ENCODE peak calls at places on chromosome X, in four cellular contexts. One of them, this sample, is unnamed.

GRCh38 chrX:149540133-149540620 is 635 bp upstream of the EOLA1 start:
- DNase-seq in mucosa of descending colon: peak
- DNase-seq in endothelial cell: peak
- DNase-seq in cardiac muscle cell: peak
- DNase-seq in this sample: peak

GRCh38 chrX:77953300-77953699 is 16.1 kb downstream of the PGAM4 start:
- DNase-seq in cardiac muscle cell: no peak
- DNase-seq in mucosa of descending colon: no peak
- DNase-seq in endothelial cell: no peak
- DNase-seq in this sample: no peak

GRCh38 chrX:48927125-48927524 is 8.3 kb upstream of the PIM2 start:
- DNase-seq in mucosa of descending colon: no peak
- DNase-seq in cardiac muscle cell: no peak
- DNase-seq in endothelial cell: no peak
- DNase-seq in this sample: no peak

GRCh38 chrX:85851418-85851817 is 195.9 kb downstream of the CHM start:
- DNase-seq in endothelial cell: peak
- DNase-seq in cardiac muscle cell: peak
- DNase-seq in mucosa of descending colon: no peak
- DNase-seq in this sample: peak

GRCh38 chrX:150517303-150517896 is 51.0 kb upstream of the MTM1 start:
- DNase-seq in mucosa of descending colon: no peak
- DNase-seq in cardiac muscle cell: no peak
- DNase-seq in endothelial cell: no peak
- DNase-seq in this sample: no peak

GRCh38 chrX:13487731-13488505 is 81.5 kb upstream of the EGFL6 start:
- DNase-seq in mucosa of descending colon: no peak
- DNase-seq in cardiac muscle cell: peak
- DNase-seq in endothelial cell: peak
- DNase-seq in this sample: peak

GRCh38 chrX:148466292-148466691 is 34.1 kb upstream of the AFF2 start:
- DNase-seq in endothelial cell: no peak
- DNase-seq in cardiac muscle cell: no peak
- DNase-seq in mucosa of descending colon: no peak
- DNase-seq in this sample: no peak

GRCh38 chrX:51893931-51894696 is 691 bp downstream of the MAGED1 start:
- DNase-seq in mucosa of descending colon: no peak
- DNase-seq in cardiac muscle cell: peak
- DNase-seq in endothelial cell: peak
- DNase-seq in this sample: no peak

GRCh38 chrX:107542500-107542899 is 85.8 kb upstream of the PRPS1 start:
- DNase-seq in mucosa of descending colon: no peak
- DNase-seq in cardiac muscle cell: no peak
- DNase-seq in endothelial cell: no peak
- DNase-seq in this sample: no peak

GRCh38 chrX:51860679-51861078 is 32.7 kb upstream of the MAGED1 start:
- DNase-seq in mucosa of descending colon: no peak
- DNase-seq in cardiac muscle cell: peak
- DNase-seq in endothelial cell: peak
- DNase-seq in this sample: no peak

GRCh38 chrX:39327255-39327654 is 526.0 kb downstream of the MID1IP1 start:
- DNase-seq in mucosa of descending colon: no peak
- DNase-seq in cardiac muscle cell: no peak
- DNase-seq in endothelial cell: no peak
- DNase-seq in this sample: no peak

GRCh38 chrX:132956421-132957210 is 1.8 kb downstream of the HS6ST2 start:
- DNase-seq in endothelial cell: peak
- DNase-seq in cardiac muscle cell: peak
- DNase-seq in mucosa of descending colon: peak
- DNase-seq in this sample: no peak

GRCh38 chrX:102339312-102340298 is 92.6 kb downstream of the NXF2 start:
- DNase-seq in cardiac muscle cell: no peak
- DNase-seq in endothelial cell: no peak
- DNase-seq in mucosa of descending colon: peak
- DNase-seq in this sample: no peak

GRCh38 chrX:50812995-50813842 is 775 bp downstream of the SHROOM4 start:
- DNase-seq in cardiac muscle cell: peak
- DNase-seq in mucosa of descending colon: peak
- DNase-seq in endothelial cell: peak
- DNase-seq in this sample: no peak

GRCh38 chrX:64198046-64198445 is 7.5 kb downstream of the AMER1 start:
- DNase-seq in endothelial cell: no peak
- DNase-seq in mucosa of descending colon: no peak
- DNase-seq in cardiac muscle cell: no peak
- DNase-seq in this sample: no peak

GRCh38 chrX:85111347-85111746 is 107.7 kb downstream of the APOOL start:
- DNase-seq in endothelial cell: no peak
- DNase-seq in mucosa of descending colon: no peak
- DNase-seq in cardiac muscle cell: peak
- DNase-seq in this sample: no peak

GRCh38 chrX:133365886-133366611 is 49.2 kb downstream of the GPC4 start:
- DNase-seq in cardiac muscle cell: no peak
- DNase-seq in endothelial cell: no peak
- DNase-seq in mucosa of descending colon: no peak
- DNase-seq in this sample: no peak

GRCh38 chrX:107673933-107674479 is 45.7 kb downstream of the PRPS1 start:
- DNase-seq in endothelial cell: no peak
- DNase-seq in cardiac muscle cell: no peak
- DNase-seq in mucosa of descending colon: peak
- DNase-seq in this sample: no peak

GRCh38 chrX:150365953-150366911 is 3.1 kb downstream of the MAMLD1 start:
- DNase-seq in cardiac muscle cell: peak
- DNase-seq in endothelial cell: peak
- DNase-seq in mucosa of descending colon: no peak
- DNase-seq in this sample: no peak

GRCh38 chrX:66408507-66408906 is 230.4 kb downstream of the EDA2R start:
- DNase-seq in mucosa of descending colon: no peak
- DNase-seq in cardiac muscle cell: no peak
- DNase-seq in endothelial cell: no peak
- DNase-seq in this sample: no peak

GRCh38 chrX:25067271-25068172 is 51.8 kb upstream of the ARX start:
- DNase-seq in endothelial cell: no peak
- DNase-seq in cardiac muscle cell: no peak
- DNase-seq in mucosa of descending colon: no peak
- DNase-seq in this sample: no peak

GRCh38 chrX:114006664-114007063 is 577.2 kb upstream of the HTR2C start:
- DNase-seq in cardiac muscle cell: no peak
- DNase-seq in mucosa of descending colon: no peak
- DNase-seq in endothelial cell: no peak
- DNase-seq in this sample: no peak

GRCh38 chrX:53685711-53686110 is 808 bp downstream of the HUWE1 start:
- DNase-seq in cardiac muscle cell: no peak
- DNase-seq in mucosa of descending colon: no peak
- DNase-seq in endothelial cell: no peak
- DNase-seq in this sample: no peak

GRCh38 chrX:123348468-123348867 is 164.4 kb downstream of the GRIA3 start:
- DNase-seq in cardiac muscle cell: no peak
- DNase-seq in endothelial cell: no peak
- DNase-seq in mucosa of descending colon: no peak
- DNase-seq in this sample: peak

GRCh38 chrX:28189011-28189410 is 207.8 kb upstream of the DCAF8L1 start:
- DNase-seq in cardiac muscle cell: no peak
- DNase-seq in mucosa of descending colon: no peak
- DNase-seq in endothelial cell: no peak
- DNase-seq in this sample: no peak
- TF ChIP-seq CTCF in cardiac muscle cell: no peak
- TF ChIP-seq CTCF in mucosa of descending colon: no peak
- TF ChIP-seq CTCF in endothelial cell: no peak
- TF ChIP-seq CTCF in this sample: no peak

DNA sequence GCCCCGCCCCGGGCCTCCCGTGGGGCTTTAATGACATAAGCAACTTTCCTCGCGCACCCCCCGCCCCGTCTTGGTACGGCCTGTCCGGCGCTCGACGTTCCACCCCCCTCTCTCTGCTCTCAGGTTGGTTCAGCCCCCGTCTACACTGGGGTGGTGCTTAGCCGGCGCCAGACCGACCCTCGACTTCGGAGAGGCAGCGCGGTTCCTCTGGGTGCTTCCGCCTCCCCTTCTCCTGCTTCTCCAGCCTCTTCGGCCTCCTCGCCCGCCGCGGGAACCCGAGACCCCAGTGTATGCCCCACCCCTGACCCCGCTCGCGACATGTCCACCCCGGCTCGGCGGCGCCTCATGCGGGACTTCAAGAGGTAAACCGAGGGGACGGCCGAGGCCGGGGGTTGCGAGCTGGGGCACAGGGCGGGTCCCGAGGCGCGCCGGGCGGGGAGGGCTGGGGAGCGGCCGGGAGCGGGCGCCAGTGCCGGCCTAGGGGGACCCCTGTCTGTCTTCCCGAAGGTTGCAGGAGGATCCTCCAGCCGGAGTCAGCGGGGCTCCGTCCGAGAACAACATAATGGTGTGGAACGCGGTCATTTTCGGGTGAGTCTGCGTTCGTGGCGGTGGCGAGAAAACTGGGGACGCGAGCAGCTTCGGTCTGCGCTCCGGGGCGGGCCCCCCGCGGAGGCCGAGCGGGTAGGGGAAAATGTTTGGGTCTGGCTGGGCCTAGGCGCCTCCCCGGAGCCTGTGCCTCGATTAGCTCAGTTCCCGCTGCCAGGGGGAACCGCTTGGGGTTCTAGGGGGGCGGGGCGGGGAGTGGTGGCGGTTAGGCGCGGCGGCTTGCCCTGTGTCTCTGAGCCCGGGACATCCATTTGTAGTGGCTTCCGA is at the start of gene UBE2A:
- DNase-seq in endothelial cell: peak
- DNase-seq in cardiac muscle cell: peak
- DNase-seq in mucosa of descending colon: peak
- DNase-seq in this sample: peak
- TF ChIP-seq CTCF in endothelial cell: peak
- TF ChIP-seq CTCF in cardiac muscle cell: peak
- TF ChIP-seq CTCF in mucosa of descending colon: peak
- TF ChIP-seq CTCF in this sample: peak

GRCh38 chrX:111168314-111168713 is 72.3 kb downstream of the PAK3 start:
- DNase-seq in endothelial cell: peak
- DNase-seq in mucosa of descending colon: no peak
- DNase-seq in cardiac muscle cell: peak
- DNase-seq in this sample: no peak
- TF ChIP-seq CTCF in endothelial cell: no peak
- TF ChIP-seq CTCF in mucosa of descending colon: no peak
- TF ChIP-seq CTCF in cardiac muscle cell: peak
- TF ChIP-seq CTCF in this sample: no peak

DNA sequence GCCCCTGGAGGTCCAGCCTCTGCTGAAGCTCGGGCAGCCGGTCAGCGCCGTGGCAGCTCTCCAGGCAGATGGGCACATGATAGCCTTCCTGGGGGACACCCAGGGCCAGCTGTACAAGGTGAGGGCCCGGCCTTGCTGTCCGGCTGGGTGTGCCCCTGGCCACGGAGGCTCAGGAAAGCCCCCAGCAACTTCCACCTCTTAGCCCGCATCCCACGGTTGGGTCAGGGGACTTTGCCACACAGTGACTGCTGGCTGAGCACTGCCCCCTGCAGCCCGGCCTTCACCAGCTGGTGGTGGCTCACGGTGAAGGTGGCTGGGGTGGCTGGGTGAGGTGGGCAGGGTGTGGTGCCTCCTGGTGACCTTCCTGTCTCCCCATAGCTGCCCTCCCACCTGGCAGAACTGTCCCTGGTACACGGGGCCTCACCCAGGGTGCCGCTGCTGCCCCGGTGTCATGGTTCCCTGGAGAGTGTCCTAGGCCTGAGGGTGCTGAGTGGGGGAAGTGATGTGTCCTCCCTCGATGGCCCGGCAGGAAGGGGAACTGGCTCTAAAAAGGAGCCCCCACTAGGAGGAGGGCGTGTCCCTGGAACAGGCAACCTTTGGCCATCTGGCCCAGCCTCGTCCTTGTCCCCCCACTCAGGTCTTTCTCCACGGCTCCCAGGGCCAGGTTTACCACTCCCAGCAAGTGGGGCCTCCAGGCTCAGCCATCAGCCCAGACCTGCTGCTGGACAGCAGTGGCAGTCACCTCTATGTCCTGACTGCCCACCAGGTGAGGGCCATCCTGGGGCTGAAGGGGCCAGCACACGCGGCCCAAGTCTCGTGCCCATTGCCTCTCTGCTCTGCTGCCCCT is 4.5 kb downstream of the PLXNB3 start:
- DNase-seq in endothelial cell: no peak
- DNase-seq in cardiac muscle cell: no peak
- DNase-seq in mucosa of descending colon: peak
- DNase-seq in this sample: no peak
- TF ChIP-seq CTCF in endothelial cell: no peak
- TF ChIP-seq CTCF in cardiac muscle cell: no peak
- TF ChIP-seq CTCF in mucosa of descending colon: no peak
- TF ChIP-seq CTCF in this sample: no peak

DNA sequence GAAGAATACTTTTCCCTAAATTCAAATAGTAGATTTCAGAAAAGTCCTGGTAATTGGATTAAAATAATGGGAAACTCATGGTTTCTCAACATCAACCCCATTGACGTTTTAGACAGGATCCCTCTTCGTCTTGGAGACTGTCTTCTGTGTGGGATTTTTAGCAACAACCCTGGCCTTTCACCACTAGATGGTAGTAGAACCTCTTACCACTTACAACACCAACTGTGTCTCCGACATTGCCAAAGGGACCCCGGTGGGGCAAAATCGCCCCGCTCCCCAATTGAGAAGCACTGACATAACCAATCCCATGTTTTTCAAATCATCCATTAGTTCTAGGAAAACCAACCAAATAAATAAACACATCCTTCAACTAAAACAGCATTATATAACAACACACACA is 16.9 kb upstream of the ANOS1 start:
- DNase-seq in mucosa of descending colon: no peak
- DNase-seq in cardiac muscle cell: peak
- DNase-seq in endothelial cell: peak
- DNase-seq in this sample: no peak
- TF ChIP-seq CTCF in mucosa of descending colon: peak
- TF ChIP-seq CTCF in cardiac muscle cell: peak
- TF ChIP-seq CTCF in endothelial cell: no peak
- TF ChIP-seq CTCF in this sample: peak

GRCh38 chrX:20171887-20172286 is 30.2 kb upstream of the EIF1AX start:
- DNase-seq in endothelial cell: no peak
- DNase-seq in cardiac muscle cell: no peak
- DNase-seq in mucosa of descending colon: no peak
- DNase-seq in this sample: no peak

GRCh38 chrX:20173305-20173704 is 31.7 kb upstream of the EIF1AX start:
- DNase-seq in mucosa of descending colon: no peak
- DNase-seq in endothelial cell: no peak
- DNase-seq in cardiac muscle cell: no peak
- DNase-seq in this sample: no peak

GRCh38 chrX:20177093-20177492 is 35.5 kb upstream of the EIF1AX start:
- DNase-seq in mucosa of descending colon: no peak
- DNase-seq in cardiac muscle cell: no peak
- DNase-seq in endothelial cell: no peak
- DNase-seq in this sample: no peak

DNA sequence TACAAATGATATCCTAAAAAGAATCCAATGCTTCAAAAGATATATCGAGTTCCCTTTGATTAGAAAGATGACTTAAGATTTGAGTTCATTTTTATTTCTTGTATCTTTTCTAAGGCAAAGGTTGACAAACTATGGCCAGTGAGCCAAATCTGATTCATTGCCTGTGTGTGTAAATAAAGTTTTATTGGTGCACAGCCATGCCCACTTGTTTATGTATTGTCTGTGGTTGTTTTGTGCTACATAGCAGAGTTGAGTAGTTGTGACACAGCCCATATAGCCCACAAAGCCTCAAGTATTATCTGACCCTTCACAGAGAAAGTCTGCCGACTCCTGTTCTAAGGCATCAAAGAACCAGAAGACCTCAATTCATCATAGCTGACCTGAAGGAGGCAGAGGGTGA is 32.2 kb upstream of the EIF1AX start:
- DNase-seq in cardiac muscle cell: no peak
- DNase-seq in endothelial cell: no peak
- DNase-seq in mucosa of descending colon: no peak
- DNase-seq in this sample: no peak
- TF ChIP-seq CTCF in cardiac muscle cell: no peak
- TF ChIP-seq CTCF in endothelial cell: no peak
- TF ChIP-seq CTCF in mucosa of descending colon: no peak
- TF ChIP-seq CTCF in this sample: no peak

This sample was measured in HFFc6.